ENCODE peak calls at places on chromosomes 3 and 15, in six cellular contexts. One of them, this sample, is unnamed.

GRCh38 chr15:75049392-75049791 is 26.0 kb downstream of the PPCDC start:
- DNase-seq in adrenal gland: peak; percentile 95
- DNase-seq in GM23248: no peak
- DNase-seq in Karpas-422: no peak
- DNase-seq in BE2C: peak; percentile 82
- DNase-seq in neuronal stem cell: no peak
- DNase-seq in this sample: no peak

GRCh38 chr3:186511245-186511644 is 32.9 kb downstream of the CRYGS start:
- DNase-seq in neuronal stem cell: no peak
- DNase-seq in adrenal gland: no peak
- DNase-seq in GM23248: no peak
- DNase-seq in Karpas-422: no peak
- DNase-seq in BE2C: no peak
- DNase-seq in this sample: no peak

GRCh38 chr3:57749542-57749941 is 6.6 kb upstream of the SLMAP start:
- DNase-seq in Karpas-422: no peak
- DNase-seq in adrenal gland: no peak
- DNase-seq in GM23248: no peak
- DNase-seq in BE2C: no peak
- DNase-seq in neuronal stem cell: no peak
- DNase-seq in this sample: no peak

GRCh38 chr3:56784452-56785001 is 17.2 kb downstream of the ARHGEF3 start:
- DNase-seq in BE2C: no peak
- DNase-seq in Karpas-422: no peak
- DNase-seq in neuronal stem cell: no peak
- DNase-seq in GM23248: no peak
- DNase-seq in adrenal gland: no peak
- DNase-seq in this sample: no peak

GRCh38 chr3:134681527-134681910 is 30.7 kb upstream of the KY start:
- DNase-seq in neuronal stem cell: no peak
- DNase-seq in adrenal gland: no peak
- DNase-seq in Karpas-422: no peak
- DNase-seq in BE2C: no peak
- DNase-seq in GM23248: peak; percentile 45
- DNase-seq in this sample: no peak

GRCh38 chr15:37837276-37837675 is 97.2 kb upstream of the TMCO5A start:
- DNase-seq in adrenal gland: no peak
- DNase-seq in Karpas-422: no peak
- DNase-seq in GM23248: peak; percentile 24
- DNase-seq in neuronal stem cell: no peak
- DNase-seq in BE2C: no peak
- DNase-seq in this sample: no peak

GRCh38 chr3:39126532-39127071 is 19.1 kb downstream of the TTC21A start:
- DNase-seq in BE2C: peak; percentile 55
- DNase-seq in neuronal stem cell: peak; percentile 33
- DNase-seq in Karpas-422: peak; percentile 73
- DNase-seq in GM23248: peak; percentile 51
- DNase-seq in adrenal gland: no peak
- DNase-seq in this sample: peak; percentile 61

GRCh38 chr3:851098-851790 is 241.6 kb upstream of the CNTN6 start:
- DNase-seq in Karpas-422: no peak
- DNase-seq in GM23248: no peak
- DNase-seq in adrenal gland: no peak
- DNase-seq in BE2C: no peak
- DNase-seq in neuronal stem cell: no peak
- DNase-seq in this sample: no peak

GRCh38 chr15:77187751-77188464 is 117.0 kb upstream of the TSPAN3 start:
- DNase-seq in Karpas-422: peak; percentile 67
- DNase-seq in GM23248: peak; percentile 78
- DNase-seq in neuronal stem cell: no peak
- DNase-seq in adrenal gland: peak; percentile 55
- DNase-seq in BE2C: no peak
- DNase-seq in this sample: no peak

GRCh38 chr3:112010631-112011030 is 11.9 kb downstream of the TAGLN3 start:
- DNase-seq in Karpas-422: no peak
- DNase-seq in adrenal gland: no peak
- DNase-seq in GM23248: no peak
- DNase-seq in BE2C: no peak
- DNase-seq in neuronal stem cell: no peak
- DNase-seq in this sample: no peak

GRCh38 chr3:21750291-21750690 is 719 bp downstream of the ZNF385D start:
- DNase-seq in adrenal gland: no peak
- DNase-seq in BE2C: no peak
- DNase-seq in GM23248: peak; percentile 73
- DNase-seq in Karpas-422: no peak
- DNase-seq in neuronal stem cell: no peak
- DNase-seq in this sample: no peak

GRCh38 chr3:127445581-127446368 is 144.8 kb downstream of the TPRA1 start:
- DNase-seq in adrenal gland: no peak
- DNase-seq in Karpas-422: no peak
- DNase-seq in GM23248: no peak
- DNase-seq in BE2C: peak; percentile 6
- DNase-seq in neuronal stem cell: no peak
- DNase-seq in this sample: no peak

GRCh38 chr15:57720861-57721260 is 14.3 kb downstream of the POLR2M start:
- DNase-seq in adrenal gland: no peak
- DNase-seq in Karpas-422: no peak
- DNase-seq in neuronal stem cell: no peak
- DNase-seq in GM23248: peak; percentile 32
- DNase-seq in BE2C: no peak
- DNase-seq in this sample: no peak

GRCh38 chr3:132407025-132407424 is 10.3 kb upstream of the DNAJC13 start:
- DNase-seq in BE2C: no peak
- DNase-seq in GM23248: no peak
- DNase-seq in adrenal gland: no peak
- DNase-seq in neuronal stem cell: no peak
- DNase-seq in Karpas-422: peak; percentile 74
- DNase-seq in this sample: no peak

GRCh38 chr3:65402597-65402996 is 636.1 kb downstream of the MAGI1 start:
- DNase-seq in GM23248: peak; percentile 99
- DNase-seq in Karpas-422: no peak
- DNase-seq in BE2C: no peak
- DNase-seq in neuronal stem cell: no peak
- DNase-seq in adrenal gland: peak; percentile 21
- DNase-seq in this sample: no peak

GRCh38 chr3:193190387-193190786 is 50.6 kb upstream of the PLAAT1 start:
- DNase-seq in BE2C: peak; percentile 20
- DNase-seq in Karpas-422: peak; percentile 92
- DNase-seq in adrenal gland: peak; percentile 26
- DNase-seq in neuronal stem cell: peak; percentile 52
- DNase-seq in GM23248: peak; percentile 9
- DNase-seq in this sample: peak; percentile 68

GRCh38 chr3:15148614-15149013 is 49.7 kb upstream of the RBSN start:
- DNase-seq in adrenal gland: peak; percentile 24
- DNase-seq in BE2C: peak; percentile 38
- DNase-seq in GM23248: peak; percentile 26
- DNase-seq in neuronal stem cell: no peak
- DNase-seq in Karpas-422: peak; percentile 59
- DNase-seq in this sample: peak; percentile 64

GRCh38 chr3:18066899-18067582 is 324.6 kb upstream of the TBC1D5 start:
- DNase-seq in GM23248: peak; percentile 28
- DNase-seq in neuronal stem cell: no peak
- DNase-seq in BE2C: no peak
- DNase-seq in adrenal gland: no peak
- DNase-seq in Karpas-422: no peak
- DNase-seq in this sample: no peak

GRCh38 chr3:194272221-194272620 is 78.9 kb downstream of the CPN2 start:
- DNase-seq in Karpas-422: no peak
- DNase-seq in GM23248: no peak
- DNase-seq in BE2C: no peak
- DNase-seq in neuronal stem cell: no peak
- DNase-seq in adrenal gland: peak; percentile 46
- DNase-seq in this sample: no peak

GRCh38 chr3:43073836-43074220 is 32.1 kb downstream of the POMGNT2 start:
- DNase-seq in BE2C: no peak
- DNase-seq in Karpas-422: peak; percentile 99
- DNase-seq in GM23248: no peak
- DNase-seq in adrenal gland: no peak
- DNase-seq in neuronal stem cell: no peak
- DNase-seq in this sample: no peak

GRCh38 chr15:96053039-96054021 is 277.2 kb upstream of the NR2F2 start:
- DNase-seq in Karpas-422: no peak
- DNase-seq in adrenal gland: peak; percentile 22
- DNase-seq in GM23248: peak; percentile 9
- DNase-seq in neuronal stem cell: peak; percentile 30
- DNase-seq in BE2C: peak; percentile 16
- DNase-seq in this sample: peak; percentile 56

GRCh38 chr3:157914882-157915281 is 191.3 kb downstream of the SHOX2 start:
- DNase-seq in neuronal stem cell: no peak
- DNase-seq in adrenal gland: no peak
- DNase-seq in BE2C: no peak
- DNase-seq in Karpas-422: no peak
- DNase-seq in GM23248: no peak
- DNase-seq in this sample: no peak

GRCh38 chr3:115704661-115705338 is 81.5 kb downstream of the GAP43 start:
- DNase-seq in Karpas-422: no peak
- DNase-seq in GM23248: peak; percentile 50
- DNase-seq in adrenal gland: no peak
- DNase-seq in BE2C: peak; percentile 12
- DNase-seq in neuronal stem cell: no peak
- DNase-seq in this sample: no peak

GRCh38 chr3:126257174-126257573 is 76.8 kb upstream of the ALDH1L1 start:
- DNase-seq in GM23248: no peak
- DNase-seq in neuronal stem cell: no peak
- DNase-seq in Karpas-422: no peak
- DNase-seq in adrenal gland: no peak
- DNase-seq in BE2C: no peak
- DNase-seq in this sample: no peak

GRCh38 chr3:113712129-113712528 is 15.7 kb upstream of the USF3 start:
- DNase-seq in BE2C: no peak
- DNase-seq in GM23248: no peak
- DNase-seq in adrenal gland: no peak
- DNase-seq in Karpas-422: no peak
- DNase-seq in neuronal stem cell: no peak
- DNase-seq in this sample: no peak

GRCh38 chr3:12622335-12622734 is 41.6 kb downstream of the RAF1 start:
- DNase-seq in BE2C: no peak
- DNase-seq in neuronal stem cell: no peak
- DNase-seq in GM23248: no peak
- DNase-seq in Karpas-422: no peak
- DNase-seq in adrenal gland: no peak
- DNase-seq in this sample: no peak

GRCh38 chr3:150232992-150233451 is 175.1 kb upstream of the TSC22D2 start:
- DNase-seq in Karpas-422: no peak
- DNase-seq in adrenal gland: peak; percentile 35
- DNase-seq in GM23248: peak; percentile 65
- DNase-seq in BE2C: peak; percentile 31
- DNase-seq in neuronal stem cell: no peak
- DNase-seq in this sample: no peak

GRCh38 chr3:95810468-95810867 is 1003.9 kb upstream of the EPHA6 start:
- DNase-seq in GM23248: no peak
- DNase-seq in neuronal stem cell: no peak
- DNase-seq in BE2C: no peak
- DNase-seq in adrenal gland: no peak
- DNase-seq in Karpas-422: no peak
- DNase-seq in this sample: no peak

GRCh38 chr15:72173864-72174550 is 23.6 kb downstream of the GRAMD2A start:
- DNase-seq in adrenal gland: no peak
- DNase-seq in Karpas-422: no peak
- DNase-seq in GM23248: no peak
- DNase-seq in neuronal stem cell: no peak
- DNase-seq in BE2C: no peak
- DNase-seq in this sample: no peak

GRCh38 chr15:57227899-57228298 is 148.4 kb upstream of the CGNL1 start:
- DNase-seq in Karpas-422: no peak
- DNase-seq in adrenal gland: no peak
- DNase-seq in BE2C: no peak
- DNase-seq in neuronal stem cell: no peak
- DNase-seq in GM23248: peak; percentile 64
- DNase-seq in this sample: no peak

GRCh38 chr3:168117059-168117458 is 21.3 kb upstream of the GOLIM4 start:
- DNase-seq in GM23248: peak; percentile 29
- DNase-seq in neuronal stem cell: no peak
- DNase-seq in BE2C: no peak
- DNase-seq in Karpas-422: no peak
- DNase-seq in adrenal gland: no peak
- DNase-seq in this sample: no peak

GRCh38 chr3:123663977-123664376 is 79.1 kb upstream of the HACD2 start:
- DNase-seq in GM23248: no peak
- DNase-seq in neuronal stem cell: no peak
- DNase-seq in Karpas-422: no peak
- DNase-seq in BE2C: peak; percentile 59
- DNase-seq in adrenal gland: no peak
- DNase-seq in this sample: no peak

GRCh38 chr3:148084931-148085330 is 612.8 kb upstream of the AGTR1 start:
- DNase-seq in adrenal gland: no peak
- DNase-seq in Karpas-422: no peak
- DNase-seq in neuronal stem cell: no peak
- DNase-seq in BE2C: no peak
- DNase-seq in GM23248: no peak
- DNase-seq in this sample: no peak

DNA sequence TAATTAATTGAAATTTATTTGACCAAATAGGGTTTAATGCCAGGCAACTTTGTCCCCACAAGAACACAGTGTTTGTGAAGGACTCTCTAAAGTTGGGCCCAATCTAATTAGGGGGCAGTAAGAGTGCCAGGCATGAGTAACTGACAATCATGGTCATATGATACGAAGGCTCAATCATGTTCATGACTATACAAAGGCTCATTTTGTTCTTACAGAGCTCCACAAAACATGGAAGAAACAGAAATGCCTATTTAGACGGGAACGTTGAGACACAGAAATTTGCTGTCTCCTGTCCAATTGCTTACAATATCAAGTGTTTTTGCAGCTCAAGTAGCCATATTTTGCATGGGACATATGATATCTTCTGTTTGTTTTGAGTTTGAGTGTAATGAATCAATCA is 391.1 kb downstream of the SI start:
- DNase-seq in neuronal stem cell: no peak
- DNase-seq in GM23248: no peak
- DNase-seq in BE2C: no peak
- DNase-seq in adrenal gland: no peak
- DNase-seq in Karpas-422: no peak
- DNase-seq in this sample: no peak
- H3K4me3 ChIP-seq in neuronal stem cell: no peak overlapping the region
- H3K4me3 ChIP-seq in GM23248: no peak overlapping the region
- H3K4me3 ChIP-seq in BE2C: no peak overlapping the region
- H3K4me3 ChIP-seq in adrenal gland: no peak overlapping the region
- H3K4me3 ChIP-seq in Karpas-422: no peak overlapping the region
- H3K4me3 ChIP-seq in this sample: no peak overlapping the region

GRCh38 chr15:68782589-68783161 is 38.0 kb downstream of the ANP32A start:
- DNase-seq in BE2C: no peak
- DNase-seq in Karpas-422: no peak
- DNase-seq in neuronal stem cell: no peak
- DNase-seq in adrenal gland: no peak
- DNase-seq in GM23248: no peak
- DNase-seq in this sample: no peak
- H3K36me3 ChIP-seq in BE2C: peaks cover 82% of the 10 kb centered on the region
- H3K36me3 ChIP-seq in Karpas-422: peaks cover 53% of the 10 kb centered on the region
- H3K36me3 ChIP-seq in neuronal stem cell: peaks cover 98% of the 10 kb centered on the region
- H3K36me3 ChIP-seq in adrenal gland: no peaks in the 10 kb centered on the region
- H3K36me3 ChIP-seq in GM23248: peaks cover 26% of the 10 kb centered on the region
- H3K36me3 ChIP-seq in this sample: peaks cover 28% of the 10 kb centered on the region

GRCh38 chr15:64507293-64507802 is 47.0 kb downstream of the ZNF609 start:
- DNase-seq in BE2C: peak; percentile 87
- DNase-seq in GM23248: peak; percentile 87
- DNase-seq in adrenal gland: peak; percentile 91
- DNase-seq in neuronal stem cell: no peak
- DNase-seq in Karpas-422: peak; percentile 60
- DNase-seq in this sample: no peak
- H3K4me3 ChIP-seq in BE2C: no peak overlapping the region
- H3K4me3 ChIP-seq in GM23248: no peak overlapping the region
- H3K4me3 ChIP-seq in adrenal gland: no peak overlapping the region
- H3K4me3 ChIP-seq in neuronal stem cell: no peak overlapping the region
- H3K4me3 ChIP-seq in Karpas-422: peak overlapping the region; percentile 37
- H3K4me3 ChIP-seq in this sample: no peak overlapping the region

GRCh38 chr15:90911906-90912769 is 9.0 kb downstream of the MAN2A2 start:
- DNase-seq in BE2C: no peak
- DNase-seq in Karpas-422: no peak
- DNase-seq in neuronal stem cell: no peak
- DNase-seq in adrenal gland: no peak
- DNase-seq in GM23248: no peak
- DNase-seq in this sample: no peak
- H3K36me3 ChIP-seq in BE2C: peaks cover 34% of the 10 kb centered on the region
- H3K36me3 ChIP-seq in Karpas-422: no peaks in the 10 kb centered on the region
- H3K36me3 ChIP-seq in neuronal stem cell: peaks cover 94% of the 10 kb centered on the region
- H3K36me3 ChIP-seq in adrenal gland: no peaks in the 10 kb centered on the region
- H3K36me3 ChIP-seq in GM23248: no peaks in the 10 kb centered on the region
- H3K36me3 ChIP-seq in this sample: peaks cover 3% of the 10 kb centered on the region

This sample was measured in H7.